ENCODE peak calls at places on chromosomes 6 and 20, in four cellular contexts. I, Z, U and R are unnamed samples.

GRCh38 chr6:30770164-30770563 is 25.8 kb upstream of the IER3 start:
- DNase-seq in I (no peak), Z (no peak), U (no peak), R (no peak)

GRCh38 chr6:29483186-29483585 is 4.6 kb downstream of the MAS1L start:
- DNase-seq in I (peak), Z (no peak), U (no peak), R (no peak)

GRCh38 chr6:67047996-67048395 is 1341.0 kb upstream of the EYS start:
- DNase-seq in I (no peak), Z (no peak), U (no peak), R (no peak)

GRCh38 chr6:35359744-35360348 is 17.5 kb downstream of the PPARD start:
- DNase-seq in I (peak), Z (no peak), U (no peak), R (no peak)

GRCh38 chr6:146914563-146915483 is 289.4 kb upstream of the STXBP5 start:
- DNase-seq in I (peak), Z (no peak), U (no peak), R (no peak)

GRCh38 chr6:87907521-87907920 is 140.1 kb upstream of the SPACA1 start:
- DNase-seq in I (peak), Z (no peak), U (no peak), R (no peak)

GRCh38 chr6:33886673-33887144 is 82.9 kb upstream of the MLN start:
- DNase-seq in I (no peak), Z (no peak), U (no peak), R (no peak)

GRCh38 chr20:40786336-40786735 is 97.3 kb upstream of the MAFB start:
- DNase-seq in I (no peak), Z (no peak), U (no peak), R (no peak)

GRCh38 chr20:2875690-2876203 is 2.5 kb downstream of the PTPRA start:
- DNase-seq in I (no peak), Z (no peak), U (no peak), R (no peak)

GRCh38 chr6:159107451-159108260 is 61.5 kb upstream of the FNDC1 start:
- DNase-seq in I (no peak), Z (no peak), U (peak), R (no peak)

GRCh38 chr6:56637640-56638039 is 5.0 kb downstream of the DST start:
- DNase-seq in I (peak), Z (no peak), U (peak), R (no peak)

GRCh38 chr6:34922177-34922663 is 33.2 kb downstream of the ANKS1A start:
- DNase-seq in I (peak), Z (no peak), U (no peak), R (no peak)

GRCh38 chr6:21404577-21404976 is 189.0 kb upstream of the SOX4 start:
- DNase-seq in I (no peak), Z (no peak), U (no peak), R (no peak)

GRCh38 chr6:152975204-152975915 is 7.5 kb downstream of the FBXO5 start:
- DNase-seq in I (no peak), Z (no peak), U (no peak), R (no peak)

GRCh38 chr6:166007349-166008263 is 160.0 kb downstream of the TBXT start:
- DNase-seq in I (peak), Z (no peak), U (peak), R (no peak)

GRCh38 chr6:158143700-158144099 is 24.4 kb downstream of the SERAC1 start:
- DNase-seq in I (no peak), Z (no peak), U (no peak), R (no peak)

GRCh38 chr20:10061641-10062040 is 26.9 kb downstream of the ANKEF1 start:
- DNase-seq in I (no peak), Z (no peak), U (peak), R (no peak)

GRCh38 chr6:56242343-56242742 is 5.0 kb downstream of the COL21A1 start:
- DNase-seq in I (no peak), Z (no peak), U (peak), R (no peak)

GRCh38 chr6:125363360-125364121 is 61.8 kb upstream of the HDDC2 start:
- DNase-seq in I (peak), Z (no peak), U (peak), R (no peak)

GRCh38 chr6:43184268-43184985 is 2.4 kb downstream of the CUL9 start:
- DNase-seq in I (no peak), Z (no peak), U (no peak), R (no peak)

GRCh38 chr6:36547646-36548400 is 544 bp upstream of the STK38 start:
- DNase-seq in I (no peak), Z (no peak), U (no peak), R (no peak)

GRCh38 chr20:62832212-62832922 is 15.5 kb downstream of the COL9A3 start:
- DNase-seq in I (no peak), Z (no peak), U (no peak), R (no peak)

GRCh38 chr20:34525709-34526416 is 9.6 kb downstream of the DYNLRB1 start:
- DNase-seq in I (peak), Z (no peak), U (no peak), R (no peak)

GRCh38 chr6:148538251-148539190 is 195.9 kb downstream of the SASH1 start:
- DNase-seq in I (no peak), Z (no peak), U (no peak), R (no peak)

GRCh38 chr6:109397020-109397419 is 14.8 kb upstream of the CD164 start:
- DNase-seq in I (no peak), Z (no peak), U (no peak), R (no peak)

GRCh38 chr6:134217110-134217509 is 100.8 kb downstream of the SGK1 start:
- DNase-seq in I (peak), Z (no peak), U (no peak), R (no peak)

GRCh38 chr6:78462728-78463127 is 404.6 kb upstream of the IRAK1BP1 start:
- DNase-seq in I (no peak), Z (no peak), U (no peak), R (no peak)

GRCh38 chr6:53673138-53673801 is 7.7 kb upstream of the KLHL31 start:
- DNase-seq in I (peak), Z (no peak), U (no peak), R (no peak)

GRCh38 chr6:6614096-6614964 is 25.8 kb downstream of the LY86 start:
- DNase-seq in I (no peak), Z (no peak), U (no peak), R (no peak)

GRCh38 chr6:125251516-125252229 is 50.1 kb downstream of the HDDC2 start:
- DNase-seq in I (no peak), Z (no peak), U (no peak), R (no peak)